ENCODE peak calls at places on chromosomes 12 and 14, in ten cellular contexts. One of them, this sample, is unnamed.
A peak's percentile ranks its signal among the peaks of the same experiment; 100 is the strongest.

GRCh38 chr14:46344327-46344937 is 307.1 kb downstream of the RPL10L start:
- DNase-seq in NCI-H2081: peak; percentile 11
- DNase-seq in SJCRH30: peak; percentile 58
- DNase-seq in stimulated activated CD8-positive, alpha-beta memory T cell treated with anti-CD3 and anti-CD28 coated beads, Interleukin-4, amount 100 ng/mL, for 24 hours: no peak
- DNase-seq in GM12865: peak; percentile 32
- DNase-seq in M059J: peak; percentile 3
- DNase-seq in small intestine: peak; percentile 1
- DNase-seq in iris pigment epithelial cell: peak; percentile 16
- DNase-seq in EH: peak; percentile 17
- DNase-seq in amygdala: no peak
- DNase-seq in this sample: no peak

GRCh38 chr12:120234643-120235368 is 30.7 kb downstream of the PXN start:
- DNase-seq in NCI-H2081: peak; percentile 31
- DNase-seq in SJCRH30: peak; percentile 87
- DNase-seq in stimulated activated CD8-positive, alpha-beta memory T cell treated with anti-CD3 and anti-CD28 coated beads, Interleukin-4, amount 100 ng/mL, for 24 hours: no peak
- DNase-seq in GM12865: peak; percentile 50
- DNase-seq in M059J: peak; percentile 99
- DNase-seq in small intestine: peak; percentile 82
- DNase-seq in iris pigment epithelial cell: peak; percentile 95
- DNase-seq in EH: peak; percentile 99
- DNase-seq in amygdala: peak; percentile 82
- DNase-seq in this sample: peak; percentile 73

GRCh38 chr12:50612882-50613281 is 108.1 kb downstream of the DIP2B start:
- DNase-seq in NCI-H2081: no peak
- DNase-seq in SJCRH30: no peak
- DNase-seq in stimulated activated CD8-positive, alpha-beta memory T cell treated with anti-CD3 and anti-CD28 coated beads, Interleukin-4, amount 100 ng/mL, for 24 hours: no peak
- DNase-seq in GM12865: no peak
- DNase-seq in M059J: no peak
- DNase-seq in small intestine: no peak
- DNase-seq in iris pigment epithelial cell: no peak
- DNase-seq in EH: no peak
- DNase-seq in amygdala: no peak
- DNase-seq in this sample: no peak

GRCh38 chr12:131132118-131132892 is 178.6 kb downstream of the ADGRD1 start:
- DNase-seq in NCI-H2081: peak; percentile 20
- DNase-seq in SJCRH30: peak; percentile 75
- DNase-seq in stimulated activated CD8-positive, alpha-beta memory T cell treated with anti-CD3 and anti-CD28 coated beads, Interleukin-4, amount 100 ng/mL, for 24 hours: peak; percentile 67
- DNase-seq in GM12865: peak; percentile 76
- DNase-seq in M059J: peak; percentile 23
- DNase-seq in small intestine: peak; percentile 32
- DNase-seq in iris pigment epithelial cell: peak; percentile 48
- DNase-seq in EH: peak; percentile 45
- DNase-seq in amygdala: peak; percentile 37
- DNase-seq in this sample: peak; percentile 72

GRCh38 chr14:90715993-90716392 is 100.2 kb downstream of the TTC7B start:
- DNase-seq in NCI-H2081: no peak
- DNase-seq in SJCRH30: no peak
- DNase-seq in stimulated activated CD8-positive, alpha-beta memory T cell treated with anti-CD3 and anti-CD28 coated beads, Interleukin-4, amount 100 ng/mL, for 24 hours: no peak
- DNase-seq in GM12865: no peak
- DNase-seq in M059J: no peak
- DNase-seq in small intestine: no peak
- DNase-seq in iris pigment epithelial cell: no peak
- DNase-seq in EH: no peak
- DNase-seq in amygdala: no peak
- DNase-seq in this sample: no peak

GRCh38 chr12:46492471-46493351 is 120.1 kb upstream of the SLC38A2 start:
- DNase-seq in NCI-H2081: no peak
- DNase-seq in SJCRH30: peak; percentile 59
- DNase-seq in stimulated activated CD8-positive, alpha-beta memory T cell treated with anti-CD3 and anti-CD28 coated beads, Interleukin-4, amount 100 ng/mL, for 24 hours: no peak
- DNase-seq in GM12865: no peak
- DNase-seq in M059J: peak; percentile 91
- DNase-seq in small intestine: peak; percentile 5
- DNase-seq in iris pigment epithelial cell: peak; percentile 99
- DNase-seq in EH: peak; percentile 90
- DNase-seq in amygdala: no peak
- DNase-seq in this sample: no peak

GRCh38 chr12:80183939-80184338 is 84.6 kb downstream of the OTOGL start:
- DNase-seq in NCI-H2081: no peak
- DNase-seq in SJCRH30: no peak
- DNase-seq in stimulated activated CD8-positive, alpha-beta memory T cell treated with anti-CD3 and anti-CD28 coated beads, Interleukin-4, amount 100 ng/mL, for 24 hours: no peak
- DNase-seq in GM12865: no peak
- DNase-seq in M059J: peak; percentile 74
- DNase-seq in small intestine: no peak
- DNase-seq in iris pigment epithelial cell: peak; percentile 92
- DNase-seq in EH: peak; percentile 85
- DNase-seq in amygdala: no peak
- DNase-seq in this sample: no peak

GRCh38 chr14:52801014-52801708 is 9.8 kb upstream of the GNPNAT1 start:
- DNase-seq in NCI-H2081: no peak
- DNase-seq in SJCRH30: no peak
- DNase-seq in stimulated activated CD8-positive, alpha-beta memory T cell treated with anti-CD3 and anti-CD28 coated beads, Interleukin-4, amount 100 ng/mL, for 24 hours: no peak
- DNase-seq in GM12865: no peak
- DNase-seq in M059J: peak; percentile 75
- DNase-seq in small intestine: no peak
- DNase-seq in iris pigment epithelial cell: peak; percentile 78
- DNase-seq in EH: peak; percentile 90
- DNase-seq in amygdala: no peak
- DNase-seq in this sample: no peak

GRCh38 chr12:131795064-131795463 is 33.1 kb upstream of the MMP17 start:
- DNase-seq in NCI-H2081: no peak
- DNase-seq in SJCRH30: no peak
- DNase-seq in stimulated activated CD8-positive, alpha-beta memory T cell treated with anti-CD3 and anti-CD28 coated beads, Interleukin-4, amount 100 ng/mL, for 24 hours: no peak
- DNase-seq in GM12865: no peak
- DNase-seq in M059J: no peak
- DNase-seq in small intestine: no peak
- DNase-seq in iris pigment epithelial cell: no peak
- DNase-seq in EH: no peak
- DNase-seq in amygdala: peak; percentile 20
- DNase-seq in this sample: no peak

GRCh38 chr14:65255583-65256443 is 153.5 kb upstream of the MAX start:
- DNase-seq in NCI-H2081: no peak
- DNase-seq in SJCRH30: no peak
- DNase-seq in stimulated activated CD8-positive, alpha-beta memory T cell treated with anti-CD3 and anti-CD28 coated beads, Interleukin-4, amount 100 ng/mL, for 24 hours: no peak
- DNase-seq in GM12865: peak; percentile 14
- DNase-seq in M059J: peak; percentile 47
- DNase-seq in small intestine: peak; percentile 96
- DNase-seq in iris pigment epithelial cell: no peak
- DNase-seq in EH: no peak
- DNase-seq in amygdala: no peak
- DNase-seq in this sample: no peak

GRCh38 chr12:132161796-132162507 is 17.7 kb downstream of the NOC4L start:
- DNase-seq in NCI-H2081: no peak
- DNase-seq in SJCRH30: no peak
- DNase-seq in stimulated activated CD8-positive, alpha-beta memory T cell treated with anti-CD3 and anti-CD28 coated beads, Interleukin-4, amount 100 ng/mL, for 24 hours: no peak
- DNase-seq in GM12865: no peak
- DNase-seq in M059J: no peak
- DNase-seq in small intestine: no peak
- DNase-seq in iris pigment epithelial cell: no peak
- DNase-seq in EH: no peak
- DNase-seq in amygdala: no peak
- DNase-seq in this sample: no peak

GRCh38 chr12:613996-614726 is 49.1 kb downstream of the NINJ2 start:
- DNase-seq in NCI-H2081: no peak
- DNase-seq in SJCRH30: peak; percentile 58
- DNase-seq in stimulated activated CD8-positive, alpha-beta memory T cell treated with anti-CD3 and anti-CD28 coated beads, Interleukin-4, amount 100 ng/mL, for 24 hours: peak; percentile 9
- DNase-seq in GM12865: peak; percentile 58
- DNase-seq in M059J: peak; percentile 34
- DNase-seq in small intestine: no peak
- DNase-seq in iris pigment epithelial cell: no peak
- DNase-seq in EH: peak; percentile 37
- DNase-seq in amygdala: peak; percentile 50
- DNase-seq in this sample: no peak

GRCh38 chr14:52759145-52759544 is 29.2 kb downstream of the STYX start:
- DNase-seq in NCI-H2081: no peak
- DNase-seq in SJCRH30: no peak
- DNase-seq in stimulated activated CD8-positive, alpha-beta memory T cell treated with anti-CD3 and anti-CD28 coated beads, Interleukin-4, amount 100 ng/mL, for 24 hours: no peak
- DNase-seq in GM12865: no peak
- DNase-seq in M059J: no peak
- DNase-seq in small intestine: no peak
- DNase-seq in iris pigment epithelial cell: no peak
- DNase-seq in EH: no peak
- DNase-seq in amygdala: no peak
- DNase-seq in this sample: no peak

GRCh38 chr12:42564540-42564939 is 25.0 kb downstream of the PRICKLE1 start:
- DNase-seq in NCI-H2081: no peak
- DNase-seq in SJCRH30: no peak
- DNase-seq in stimulated activated CD8-positive, alpha-beta memory T cell treated with anti-CD3 and anti-CD28 coated beads, Interleukin-4, amount 100 ng/mL, for 24 hours: no peak
- DNase-seq in GM12865: no peak
- DNase-seq in M059J: peak; percentile 70
- DNase-seq in small intestine: no peak
- DNase-seq in iris pigment epithelial cell: peak; percentile 70
- DNase-seq in EH: peak; percentile 75
- DNase-seq in amygdala: no peak
- DNase-seq in this sample: no peak

GRCh38 chr14:31770271-31770670 is 209.1 kb downstream of the NUBPL start:
- DNase-seq in NCI-H2081: no peak
- DNase-seq in SJCRH30: no peak
- DNase-seq in stimulated activated CD8-positive, alpha-beta memory T cell treated with anti-CD3 and anti-CD28 coated beads, Interleukin-4, amount 100 ng/mL, for 24 hours: no peak
- DNase-seq in GM12865: no peak
- DNase-seq in M059J: no peak
- DNase-seq in small intestine: peak; percentile 24
- DNase-seq in iris pigment epithelial cell: peak; percentile 78
- DNase-seq in EH: no peak
- DNase-seq in amygdala: no peak
- DNase-seq in this sample: no peak

GRCh38 chr12:48379784-48380183 is 29.1 kb upstream of the ZNF641 start:
- DNase-seq in NCI-H2081: no peak
- DNase-seq in SJCRH30: no peak
- DNase-seq in stimulated activated CD8-positive, alpha-beta memory T cell treated with anti-CD3 and anti-CD28 coated beads, Interleukin-4, amount 100 ng/mL, for 24 hours: no peak
- DNase-seq in GM12865: no peak
- DNase-seq in M059J: no peak
- DNase-seq in small intestine: no peak
- DNase-seq in iris pigment epithelial cell: peak; percentile 10
- DNase-seq in EH: no peak
- DNase-seq in amygdala: no peak
- DNase-seq in this sample: no peak

GRCh38 chr14:100731846-100732765 is 5.4 kb downstream of the DLK1 start:
- DNase-seq in NCI-H2081: no peak
- DNase-seq in SJCRH30: no peak
- DNase-seq in stimulated activated CD8-positive, alpha-beta memory T cell treated with anti-CD3 and anti-CD28 coated beads, Interleukin-4, amount 100 ng/mL, for 24 hours: no peak
- DNase-seq in GM12865: no peak
- DNase-seq in M059J: no peak
- DNase-seq in small intestine: no peak
- DNase-seq in iris pigment epithelial cell: no peak
- DNase-seq in EH: no peak
- DNase-seq in amygdala: no peak
- DNase-seq in this sample: no peak

GRCh38 chr14:53153702-53154112 is 584 bp upstream of the DDHD1 start:
- DNase-seq in NCI-H2081: no peak
- DNase-seq in SJCRH30: no peak
- DNase-seq in stimulated activated CD8-positive, alpha-beta memory T cell treated with anti-CD3 and anti-CD28 coated beads, Interleukin-4, amount 100 ng/mL, for 24 hours: peak; percentile 2
- DNase-seq in GM12865: no peak
- DNase-seq in M059J: peak; percentile 1
- DNase-seq in small intestine: no peak
- DNase-seq in iris pigment epithelial cell: no peak
- DNase-seq in EH: no peak
- DNase-seq in amygdala: no peak
- DNase-seq in this sample: peak; percentile 11

GRCh38 chr12:41008472-41008871 is 179.6 kb upstream of the PDZRN4 start:
- DNase-seq in NCI-H2081: no peak
- DNase-seq in SJCRH30: no peak
- DNase-seq in stimulated activated CD8-positive, alpha-beta memory T cell treated with anti-CD3 and anti-CD28 coated beads, Interleukin-4, amount 100 ng/mL, for 24 hours: no peak
- DNase-seq in GM12865: no peak
- DNase-seq in M059J: no peak
- DNase-seq in small intestine: no peak
- DNase-seq in iris pigment epithelial cell: no peak
- DNase-seq in EH: no peak
- DNase-seq in amygdala: no peak
- DNase-seq in this sample: no peak

GRCh38 chr12:47773062-47773857 is at the start of gene SLC48A1:
- DNase-seq in NCI-H2081: peak; percentile 62
- DNase-seq in SJCRH30: peak; percentile 79
- DNase-seq in stimulated activated CD8-positive, alpha-beta memory T cell treated with anti-CD3 and anti-CD28 coated beads, Interleukin-4, amount 100 ng/mL, for 24 hours: peak; percentile 54
- DNase-seq in GM12865: peak; percentile 75
- DNase-seq in M059J: peak; percentile 49
- DNase-seq in small intestine: peak; percentile 67
- DNase-seq in iris pigment epithelial cell: peak; percentile 56
- DNase-seq in EH: peak; percentile 70
- DNase-seq in amygdala: peak; percentile 66
- DNase-seq in this sample: peak; percentile 94

This sample was measured in HuH-7.5.